ENCODE peak calls at places on chromosomes 12 and 14, in eight cellular contexts. H, Z, T, N, J, E, I and L are unnamed samples.

GRCh38 chr14:54348001-54348611 is 48.7 kb upstream of the CDKN3 start:
- DNase-seq in H (no peak), Z (peak; percentile 66), T (no peak), N (peak; percentile 70), J (peak; percentile 43), E (peak; percentile 71), I (no peak), L (no peak)

GRCh38 chr12:126784328-126784921 is 1482.5 kb upstream of the TMEM132C start:
- DNase-seq in H (peak; percentile 31), Z (peak; percentile 14), T (peak; percentile 21), N (peak; percentile 14), J (no peak), E (peak; percentile 24), I (peak; percentile 24), L (no peak)

GRCh38 chr14:59435106-59435505 is 30.1 kb downstream of the GPR135 start:
- DNase-seq in H (no peak), Z (no peak), T (no peak), N (no peak), J (no peak), E (no peak), I (no peak), L (no peak)

GRCh38 chr12:81332054-81332453 is 254.2 kb downstream of the ACSS3 start:
- DNase-seq in H (no peak), Z (no peak), T (no peak), N (no peak), J (no peak), E (no peak), I (no peak), L (no peak)

GRCh38 chr12:52900166-52900895 is 4.5 kb downstream of the KRT8 start:
- DNase-seq in H (no peak), Z (no peak), T (no peak), N (no peak), J (no peak), E (no peak), I (no peak), L (no peak)

GRCh38 chr12:78793982-78794381 is 70.6 kb upstream of the SYT1 start:
- DNase-seq in H (no peak), Z (no peak), T (no peak), N (no peak), J (no peak), E (no peak), I (no peak), L (no peak)

GRCh38 chr14:72500234-72500838 is 393.6 kb downstream of the DPF3 start:
- DNase-seq in H (no peak), Z (no peak), T (no peak), N (no peak), J (peak; percentile 16), E (no peak), I (no peak), L (no peak)

GRCh38 chr14:99982449-99983250 is 82.6 kb upstream of the EVL start:
- DNase-seq in H (no peak), Z (peak; percentile 81), T (no peak), N (peak; percentile 82), J (peak; percentile 51), E (peak; percentile 72), I (peak; percentile 30), L (peak; percentile 25)

GRCh38 chr14:23306412-23307145 is at the start of gene BCL2L2:
- DNase-seq in H (peak; percentile 88), Z (peak; percentile 91), T (no peak), N (peak; percentile 89), J (peak; percentile 90), E (peak; percentile 74), I (peak; percentile 87), L (peak; percentile 66)

GRCh38 chr14:50531595-50532501 is 521 bp downstream of the MAP4K5 start:
- DNase-seq in H (peak; percentile 44), Z (peak; percentile 39), T (no peak), N (peak; percentile 49), J (peak; percentile 45), E (peak; percentile 68), I (peak; percentile 12), L (no peak)

GRCh38 chr14:95052016-95052585 is 105.2 kb downstream of the DICER1 start:
- DNase-seq in H (peak; percentile 9), Z (no peak), T (no peak), N (no peak), J (no peak), E (no peak), I (no peak), L (no peak)

GRCh38 chr12:94977766-94978468 is 25.6 kb downstream of the NDUFA12 start:
- DNase-seq in H (no peak), Z (no peak), T (no peak), N (no peak), J (no peak), E (no peak), I (no peak), L (no peak)

GRCh38 chr12:114671664-114672476 is 12.1 kb downstream of the TBX3 start:
- DNase-seq in H (no peak), Z (no peak), T (no peak), N (no peak), J (no peak), E (no peak), I (no peak), L (no peak)

GRCh38 chr12:114673169-114673833 is 10.7 kb downstream of the TBX3 start:
- DNase-seq in H (no peak), Z (peak; percentile 85), T (no peak), N (peak; percentile 91), J (peak; percentile 63), E (no peak), I (no peak), L (peak; percentile 65)

GRCh38 chr12:114674201-114675047 is 9.6 kb downstream of the TBX3 start:
- DNase-seq in H (no peak), Z (no peak), T (no peak), N (no peak), J (no peak), E (no peak), I (no peak), L (no peak)

GRCh38 chr12:114671321-114671663 is 12.7 kb downstream of the TBX3 start:
- DNase-seq in H (no peak), Z (no peak), T (no peak), N (no peak), J (no peak), E (no peak), I (no peak), L (no peak)

GRCh38 chr12:114672817-114673168 is 11.2 kb downstream of the TBX3 start:
- DNase-seq in H (no peak), Z (no peak), T (no peak), N (no peak), J (no peak), E (no peak), I (no peak), L (no peak)
- H3K4me3 ChIP-seq in H (no peak overlapping the region), Z (peak overlapping the region; percentile 12), T (peak overlapping the region; percentile 10), N (peak overlapping the region; percentile 28), J (peak overlapping the region; percentile 94), E (no peak overlapping the region), I (no peak overlapping the region), L (no peak overlapping the region)

GRCh38 chr12:9928607-9929006 is 3.6 kb downstream of the CLEC2A start:
- DNase-seq in H (no peak), Z (no peak), T (no peak), N (no peak), J (no peak), E (peak; percentile 20), I (no peak), L (no peak)

GRCh38 chr12:9931245-9931644 is 925 bp downstream of the CLEC2A start:
- DNase-seq in H (no peak), Z (no peak), T (no peak), N (no peak), J (no peak), E (no peak), I (no peak), L (no peak)

GRCh38 chr12:9922429-9922828 is 9.7 kb downstream of the CLEC2A start:
- DNase-seq in H (no peak), Z (no peak), T (no peak), N (no peak), J (no peak), E (no peak), I (no peak), L (no peak)

GRCh38 chr12:9926876-9927275 is 5.3 kb downstream of the CLEC2A start:
- DNase-seq in H (no peak), Z (no peak), T (no peak), N (peak; percentile 11), J (no peak), E (no peak), I (no peak), L (no peak)

GRCh38 chr12:9925746-9926393 is 6.3 kb downstream of the CLEC2A start:
- DNase-seq in H (no peak), Z (peak; percentile 71), T (no peak), N (peak; percentile 69), J (no peak), E (peak; percentile 56), I (peak; percentile 11), L (peak; percentile 4)
- H3K4me3 ChIP-seq in H (no peak overlapping the region), Z (no peak overlapping the region), T (no peak overlapping the region), N (peak overlapping the region; percentile 20), J (no peak overlapping the region), E (no peak overlapping the region), I (no peak overlapping the region), L (no peak overlapping the region)

GRCh38 chr12:123713398-123714301 is 1.5 kb downstream of the ATP6V0A2 start:
- DNase-seq in H (no peak), Z (peak; percentile 16), T (no peak), N (peak; percentile 10), J (no peak), E (peak; percentile 39), I (no peak), L (no peak)
- H3K4me3 ChIP-seq in H (peak overlapping the region; percentile 89), Z (peak overlapping the region; percentile 87), T (peak overlapping the region; percentile 73), N (peak overlapping the region; percentile 96), J (peak overlapping the region; percentile 99), E (peak overlapping the region; percentile 87), I (peak overlapping the region; percentile 95), L (peak overlapping the region; percentile 92)

DNA sequence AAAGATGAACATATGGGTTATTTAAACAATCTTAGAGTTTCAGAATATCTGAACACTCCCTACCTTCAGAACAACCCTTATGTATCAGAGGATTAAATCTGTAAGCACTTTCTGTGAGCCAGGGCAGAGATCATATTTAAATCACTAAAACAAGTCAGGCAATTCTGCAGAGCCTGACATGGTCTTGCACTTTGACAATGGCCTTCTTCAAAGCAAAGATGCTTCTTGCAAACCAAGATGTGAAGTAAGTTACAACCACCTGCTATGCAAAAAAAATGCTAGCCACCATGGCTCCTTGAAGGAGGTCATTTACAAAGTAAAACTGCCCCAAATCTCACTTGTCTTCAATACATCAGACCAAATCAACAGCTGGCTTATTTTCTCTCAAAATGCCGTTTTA is 3.2 kb downstream of the PPP1CC start:
- DNase-seq in H (no peak), Z (no peak), T (no peak), N (no peak), J (no peak), E (peak; percentile 68), I (no peak), L (no peak)
- H3K4me3 ChIP-seq in H (peak overlapping the region; percentile 5), Z (no peak overlapping the region), T (no peak overlapping the region), N (no peak overlapping the region), J (no peak overlapping the region), E (peak overlapping the region; percentile 86), I (no peak overlapping the region), L (no peak overlapping the region)

GRCh38 chr12:57476162-57476992 is 3.3 kb downstream of the ARHGAP9 start:
- DNase-seq in H (no peak), Z (no peak), T (no peak), N (no peak), J (no peak), E (peak; percentile 72), I (no peak), L (no peak)
- H3K4me3 ChIP-seq in H (peak overlapping the region; percentile 51), Z (no peak overlapping the region), T (no peak overlapping the region), N (peak overlapping the region; percentile 28), J (peak overlapping the region; percentile 26), E (peak overlapping the region; percentile 76), I (no peak overlapping the region), L (peak overlapping the region; percentile 28)